ENCODE peak calls at places on chromosomes 2 and 18, in eight cellular contexts. U, D, V, S, T, R, Z and P are unnamed samples.

GRCh38 chr2:233426619-233427342 is 72.5 kb downstream of the DGKD start:
- DNase-seq in U (no peak), D (no peak), V (peak), S (peak), T (no peak), R (no peak), Z (no peak), P (peak)

GRCh38 chr2:191178806-191179514 is 28.2 kb upstream of the STAT4 start:
- DNase-seq in U (peak), D (no peak), V (no peak), S (peak), T (peak), R (no peak), Z (no peak), P (no peak)

GRCh38 chr2:191218292-191218898 is 26.8 kb upstream of the MYO1B start:
- DNase-seq in U (peak), D (peak), V (peak), S (peak), T (peak), R (peak), Z (no peak), P (peak)

GRCh38 chr2:237603718-237604362 is 13.3 kb upstream of the RAB17 start:
- DNase-seq in U (peak), D (no peak), V (no peak), S (no peak), T (peak), R (peak), Z (no peak), P (peak)

GRCh38 chr2:237488901-237489860 is 2.1 kb downstream of the MLPH start:
- DNase-seq in U (no peak), D (no peak), V (peak), S (peak), T (peak), R (peak), Z (no peak), P (no peak)

GRCh38 chr2:241762933-241763369 is 13.7 kb upstream of the GAL3ST2 start:
- DNase-seq in U (no peak), D (no peak), V (no peak), S (no peak), T (no peak), R (peak), Z (no peak), P (peak)

GRCh38 chr2:111119004-111119846 is 1.5 kb upstream of the BCL2L11 start:
- DNase-seq in U (peak), D (peak), V (no peak), S (no peak), T (no peak), R (peak), Z (peak), P (peak)

GRCh38 chr2:173876833-173877413 is 88.2 kb downstream of the SP3 start:
- DNase-seq in U (no peak), D (no peak), V (no peak), S (no peak), T (no peak), R (no peak), Z (no peak), P (no peak)

GRCh38 chr2:218993345-218994315 is at the start of gene CRYBA2:
- DNase-seq in U (no peak), D (no peak), V (no peak), S (no peak), T (peak), R (peak), Z (no peak), P (peak)

GRCh38 chr2:98346259-98347236 is at the start of gene CNGA3:
- DNase-seq in U (peak), D (no peak), V (no peak), S (no peak), T (peak), R (peak), Z (no peak), P (peak)

GRCh38 chr2:78908973-78909372 is 116.5 kb upstream of the REG3G start:
- DNase-seq in U (no peak), D (no peak), V (no peak), S (no peak), T (no peak), R (no peak), Z (no peak), P (no peak)

GRCh38 chr2:70070557-70071268 is 16.6 kb upstream of the PCBP1 start:
- DNase-seq in U (peak), D (peak), V (peak), S (peak), T (peak), R (peak), Z (peak), P (peak)

GRCh38 chr2:237299897-237300296 is 114.1 kb downstream of the COL6A3 start:
- DNase-seq in U (no peak), D (no peak), V (no peak), S (no peak), T (no peak), R (no peak), Z (no peak), P (no peak)

GRCh38 chr2:157480182-157480961 is 36.5 kb upstream of the CYTIP start:
- DNase-seq in U (peak), D (no peak), V (peak), S (no peak), T (peak), R (peak), Z (no peak), P (no peak)

GRCh38 chr2:56088411-56088810 is 95.4 kb upstream of the CCDC85A start:
- DNase-seq in U (no peak), D (no peak), V (no peak), S (no peak), T (no peak), R (no peak), Z (no peak), P (no peak)

GRCh38 chr2:43519711-43520221 is 76.1 kb downstream of the THADA start:
- DNase-seq in U (no peak), D (no peak), V (peak), S (peak), T (peak), R (no peak), Z (no peak), P (peak)

GRCh38 chr2:49702740-49703139 is 548.4 kb upstream of the FSHR start:
- DNase-seq in U (no peak), D (no peak), V (no peak), S (peak), T (no peak), R (no peak), Z (no peak), P (no peak)

GRCh38 chr2:152062130-152063091 is 36.4 kb downstream of the CACNB4 start:
- DNase-seq in U (peak), D (no peak), V (no peak), S (peak), T (no peak), R (no peak), Z (peak), P (no peak)

GRCh38 chr2:584863-585823 is 92.1 kb downstream of the TMEM18 start:
- DNase-seq in U (no peak), D (no peak), V (no peak), S (no peak), T (no peak), R (no peak), Z (peak), P (peak)

GRCh38 chr2:88265352-88265960 is 95.3 kb downstream of the THNSL2 start:
- DNase-seq in U (peak), D (no peak), V (no peak), S (peak), T (peak), R (no peak), Z (no peak), P (peak)

GRCh38 chr2:158153270-158154015 is 51.8 kb downstream of the UPP2 start:
- DNase-seq in U (no peak), D (no peak), V (no peak), S (no peak), T (no peak), R (no peak), Z (no peak), P (no peak)

GRCh38 chr2:45941758-45942738 is 290.6 kb downstream of the PRKCE start:
- DNase-seq in U (no peak), D (no peak), V (no peak), S (no peak), T (no peak), R (no peak), Z (no peak), P (no peak)

GRCh38 chr2:184174493-184175112 is 423.7 kb upstream of the ZNF804A start:
- DNase-seq in U (no peak), D (no peak), V (no peak), S (no peak), T (no peak), R (no peak), Z (no peak), P (no peak)

GRCh38 chr18:79336556-79337142 is 59.1 kb upstream of the NFATC1 start:
- DNase-seq in U (no peak), D (no peak), V (no peak), S (no peak), T (no peak), R (no peak), Z (no peak), P (no peak)

GRCh38 chr2:54603796-54604195 is 119.7 kb upstream of the EML6 start:
- DNase-seq in U (no peak), D (no peak), V (no peak), S (no peak), T (no peak), R (no peak), Z (no peak), P (no peak)

GRCh38 chr2:101895819-101896322 is 95.9 kb upstream of the IL1R2 start:
- DNase-seq in U (no peak), D (no peak), V (no peak), S (no peak), T (no peak), R (no peak), Z (no peak), P (no peak)

GRCh38 chr2:99880148-99880983 is 262.0 kb downstream of the AFF3 start:
- DNase-seq in U (no peak), D (no peak), V (no peak), S (no peak), T (no peak), R (no peak), Z (no peak), P (no peak)

GRCh38 chr2:197131558-197131855 is 179.1 kb downstream of the ANKRD44 start:
- DNase-seq in U (no peak), D (no peak), V (no peak), S (no peak), T (no peak), R (peak), Z (no peak), P (no peak)

DNA sequence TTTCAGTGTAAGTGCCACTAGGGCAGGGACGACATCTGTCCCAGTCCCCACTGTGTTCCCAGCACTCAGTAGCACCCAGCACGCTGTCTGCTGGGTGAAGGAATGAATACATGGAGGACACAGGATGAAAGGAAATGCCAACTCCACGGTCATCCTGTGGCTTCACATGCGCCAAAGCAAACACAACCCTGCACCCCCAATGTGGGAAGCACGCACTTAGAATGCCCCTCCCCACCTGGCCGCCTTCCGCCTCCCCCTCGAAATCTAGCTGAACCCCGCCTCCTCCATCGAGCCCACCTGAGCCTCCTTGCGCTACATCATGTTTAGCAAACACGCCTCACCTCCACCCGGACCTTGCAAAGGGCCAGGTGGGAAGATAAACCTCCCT is 33.9 kb downstream of the ADCY3 start:
- DNase-seq in U (no peak), D (no peak), V (no peak), S (no peak), T (no peak), R (no peak), Z (no peak), P (no peak)
- H3K4me3 ChIP-seq in U (no peak), D (no peak), V (no peak), S (no peak), T (no peak), R (no peak), Z (no peak), P (no peak)

GRCh38 chr2:128258218-128258617 is 60.5 kb downstream of the HS6ST1 start:
- DNase-seq in U (no peak), D (no peak), V (no peak), S (no peak), T (no peak), R (no peak), Z (no peak), P (no peak)

GRCh38 chr2:128259585-128259984 is 59.1 kb downstream of the HS6ST1 start:
- DNase-seq in U (no peak), D (no peak), V (no peak), S (no peak), T (no peak), R (no peak), Z (no peak), P (no peak)

GRCh38 chr2:128261245-128262128 is 57.2 kb downstream of the HS6ST1 start:
- DNase-seq in U (no peak), D (no peak), V (no peak), S (no peak), T (no peak), R (no peak), Z (no peak), P (no peak)

GRCh38 chr2:128262315-128263253 is 56.1 kb downstream of the HS6ST1 start:
- DNase-seq in U (no peak), D (no peak), V (no peak), S (no peak), T (no peak), R (no peak), Z (no peak), P (no peak)

DNA sequence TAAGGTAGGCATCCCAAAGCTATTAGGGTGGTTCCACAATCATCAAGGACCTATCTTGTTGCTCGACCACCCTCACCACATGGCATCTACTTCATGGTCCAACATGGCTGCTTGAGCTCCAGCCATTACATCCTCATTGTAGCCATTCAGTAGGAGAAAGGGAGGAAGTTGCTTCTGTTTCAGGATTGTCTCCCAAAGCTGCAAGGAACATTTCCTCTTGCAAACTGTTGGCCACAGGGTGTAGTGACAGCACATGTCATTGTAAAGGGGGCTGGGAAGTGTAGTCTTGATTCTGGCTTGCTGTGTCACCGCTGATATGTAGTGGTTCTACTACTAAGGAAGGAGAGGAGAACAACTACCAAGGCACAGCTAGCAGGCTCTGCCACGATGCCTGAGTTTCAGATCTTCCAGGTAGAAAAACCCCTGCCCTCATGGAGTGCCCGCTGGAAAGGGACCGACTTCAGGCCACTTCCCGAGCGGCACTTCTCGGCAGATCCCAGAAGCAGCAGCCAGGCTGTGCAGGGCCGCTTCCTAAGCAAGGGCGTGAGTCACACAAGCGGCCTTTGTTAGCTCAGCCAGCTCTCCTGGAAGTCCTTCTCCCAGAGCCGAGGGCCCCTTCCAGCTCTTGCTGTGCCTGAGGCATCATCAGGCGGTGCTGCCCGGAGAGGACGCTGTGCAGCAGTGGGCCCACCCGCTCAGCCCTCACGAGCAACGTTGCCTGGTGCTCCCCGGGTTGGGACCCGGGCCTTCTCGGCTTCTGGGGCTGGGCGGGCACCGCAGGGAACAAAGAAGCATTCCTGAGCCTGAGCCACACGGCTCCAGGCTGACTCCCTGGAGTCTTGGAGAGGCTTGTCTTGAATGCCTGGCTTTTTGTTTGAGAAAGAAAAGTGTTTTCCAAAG is 58.2 kb downstream of the HS6ST1 start:
- DNase-seq in U (peak), D (no peak), V (peak), S (peak), T (no peak), R (no peak), Z (no peak), P (no peak)
- TF ChIP-seq POLR2A in U (no peak), D (no peak), V (no peak), S (no peak), T (no peak), R (no peak), Z (no peak), P (no peak)

GRCh38 chr2:217978536-217979150 is 24.2 kb downstream of the TNS1 start:
- DNase-seq in U (no peak), D (peak), V (peak), S (no peak), T (peak), R (no peak), Z (peak), P (no peak)

GRCh38 chr2:217981084-217981730 is 21.6 kb downstream of the TNS1 start:
- DNase-seq in U (no peak), D (no peak), V (no peak), S (no peak), T (peak), R (no peak), Z (peak), P (no peak)

GRCh38 chr2:217979151-217979811 is 23.5 kb downstream of the TNS1 start:
- DNase-seq in U (no peak), D (no peak), V (no peak), S (no peak), T (peak), R (no peak), Z (peak), P (no peak)

GRCh38 chr2:217980036-217980435 is 22.8 kb downstream of the TNS1 start:
- DNase-seq in U (no peak), D (peak), V (no peak), S (no peak), T (no peak), R (peak), Z (peak), P (no peak)

DNA sequence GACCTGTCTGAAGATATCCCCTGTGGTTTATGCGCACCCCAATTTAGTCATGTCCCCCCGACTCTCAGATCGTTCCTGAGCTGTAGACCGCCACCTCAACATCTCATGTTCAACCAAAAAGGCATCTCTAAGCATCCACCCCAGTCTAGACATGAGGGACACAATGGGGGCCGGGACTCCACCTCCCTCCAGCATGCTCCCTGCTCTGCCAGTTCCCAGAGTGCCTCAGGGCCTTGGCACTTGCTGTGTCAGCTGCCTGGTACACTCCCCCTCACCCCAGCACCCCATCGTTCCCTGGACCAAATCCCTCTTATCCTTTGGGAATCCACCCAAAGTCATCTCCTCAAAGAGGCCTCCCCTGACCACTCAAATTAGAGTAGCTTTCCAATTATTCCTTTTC is 22.2 kb downstream of the TNS1 start:
- DNase-seq in U (no peak), D (no peak), V (no peak), S (no peak), T (no peak), R (no peak), Z (peak), P (no peak)
- H3K4me3 ChIP-seq in U (no peak), D (no peak), V (no peak), S (no peak), T (no peak), R (no peak), Z (no peak), P (no peak)

GRCh38 chr2:240575101-240575965 is 7.0 kb downstream of the RNPEPL1 start:
- DNase-seq in U (no peak), D (no peak), V (no peak), S (no peak), T (no peak), R (no peak), Z (no peak), P (no peak)
- TF ChIP-seq POLR2A in U (no peak), D (no peak), V (no peak), S (no peak), T (no peak), R (no peak), Z (no peak), P (no peak)

DNA sequence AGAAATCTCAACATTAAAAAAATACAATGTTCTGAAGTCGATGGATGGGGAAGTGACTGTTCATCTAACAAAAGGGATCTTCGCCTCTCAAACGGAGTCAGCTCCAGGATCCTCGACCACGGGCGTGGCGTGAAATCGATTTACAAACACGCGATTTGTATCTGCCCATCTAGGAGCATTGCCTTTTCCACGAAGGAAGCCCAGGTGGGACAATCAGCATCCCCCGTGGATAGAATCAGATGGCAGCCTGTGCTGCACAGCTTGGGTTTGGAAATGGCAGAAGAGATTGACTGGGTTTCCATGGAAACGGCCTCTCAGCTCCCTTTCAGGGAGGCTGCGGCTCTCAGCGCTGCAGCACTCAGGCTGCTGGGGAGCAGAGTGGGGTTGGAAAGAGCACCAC is 110.8 kb upstream of the PXDN start:
- DNase-seq in U (no peak), D (no peak), V (no peak), S (no peak), T (no peak), R (no peak), Z (no peak), P (no peak)
- H3K4me3 ChIP-seq in U (no peak), D (no peak), V (no peak), S (no peak), T (no peak), R (no peak), Z (no peak), P (no peak)

GRCh38 chr18:60182223-60182622 is 190.4 kb downstream of the MC4R start:
- DNase-seq in U (no peak), D (no peak), V (no peak), S (no peak), T (no peak), R (no peak), Z (no peak), P (no peak)
- TF ChIP-seq POLR2A in U (no peak), D (no peak), V (no peak), S (no peak), T (no peak), R (no peak), Z (no peak), P (no peak)

DNA sequence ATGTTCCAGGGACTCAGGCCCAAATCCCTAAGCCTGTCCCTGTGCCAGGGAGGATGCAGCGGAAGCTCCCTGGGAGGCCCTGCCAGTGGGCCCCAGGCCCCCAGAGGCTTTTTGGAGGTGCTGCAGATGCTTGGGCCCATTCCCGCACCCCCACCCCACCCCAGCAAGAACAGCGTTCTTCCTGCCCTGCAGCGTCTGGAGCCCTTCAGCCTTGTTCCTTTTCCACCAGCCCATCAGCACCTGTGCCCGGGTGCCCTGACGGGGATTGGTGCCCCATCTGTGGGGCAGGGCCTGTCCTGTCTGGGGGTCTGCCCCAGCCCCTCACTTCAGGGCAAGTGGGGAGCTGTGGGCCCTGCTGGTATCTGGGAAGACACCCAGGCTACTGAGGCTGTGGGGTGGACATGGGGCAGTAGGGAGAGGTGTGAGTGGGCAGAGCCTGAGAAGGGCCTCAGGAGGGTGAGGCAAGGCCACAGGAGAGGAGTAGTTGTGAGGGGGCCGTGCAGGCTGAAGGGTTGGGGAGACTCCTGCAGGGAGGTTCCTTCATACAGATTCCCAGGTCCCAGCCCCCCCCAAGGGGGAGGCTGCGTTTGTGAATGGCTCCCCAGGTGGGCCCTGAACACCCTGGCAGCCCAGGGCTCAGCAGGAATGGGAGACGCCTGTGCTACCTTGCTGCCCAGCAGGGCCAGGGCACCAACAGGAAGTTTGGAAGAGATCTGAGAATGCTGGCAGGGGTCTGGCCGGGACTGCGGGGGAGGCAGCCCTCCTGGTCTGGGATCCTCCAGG is 2.4 kb downstream of the RNPEPL1 start:
- DNase-seq in U (no peak), D (peak), V (peak), S (no peak), T (peak), R (peak), Z (peak), P (no peak)
- H3K4me3 ChIP-seq in U (no peak), D (no peak), V (no peak), S (no peak), T (no peak), R (no peak), Z (no peak), P (no peak)